ENCODE peak calls at places on chromosomes 3 and 15, in seven cellular contexts. One of them, this sample, is unnamed.

GRCh38 chr15:83365370-83365938 is 81.0 kb upstream of the BNC1 start:
- DNase-seq in kidney: no peak
- DNase-seq in fibroblast of lung: peak; percentile 64
- DNase-seq in neural crest cell: peak; percentile 30
- DNase-seq in choroid plexus epithelial cell: peak; percentile 90
- DNase-seq in nephron progenitor cell: peak; percentile 65
- DNase-seq in GM10248: no peak
- DNase-seq in this sample: no peak

GRCh38 chr3:15495461-15496340 is 25.8 kb downstream of the COLQ start:
- DNase-seq in kidney: no peak
- DNase-seq in fibroblast of lung: no peak
- DNase-seq in neural crest cell: no peak
- DNase-seq in choroid plexus epithelial cell: no peak
- DNase-seq in nephron progenitor cell: no peak
- DNase-seq in GM10248: no peak
- DNase-seq in this sample: no peak

GRCh38 chr3:125375950-125376679 is 990 bp upstream of the ZNF148 start:
- DNase-seq in kidney: no peak
- DNase-seq in fibroblast of lung: no peak
- DNase-seq in neural crest cell: no peak
- DNase-seq in choroid plexus epithelial cell: no peak
- DNase-seq in nephron progenitor cell: no peak
- DNase-seq in GM10248: no peak
- DNase-seq in this sample: no peak

GRCh38 chr15:66670698-66671580 is 31.1 kb upstream of the SMAD6 start:
- DNase-seq in kidney: peak; percentile 91
- DNase-seq in fibroblast of lung: no peak
- DNase-seq in neural crest cell: no peak
- DNase-seq in choroid plexus epithelial cell: no peak
- DNase-seq in nephron progenitor cell: peak; percentile 57
- DNase-seq in GM10248: no peak
- DNase-seq in this sample: no peak

GRCh38 chr15:60444289-60444912 is 34.5 kb downstream of the ICE2 start:
- DNase-seq in kidney: no peak
- DNase-seq in fibroblast of lung: peak; percentile 29
- DNase-seq in neural crest cell: no peak
- DNase-seq in choroid plexus epithelial cell: peak; percentile 61
- DNase-seq in nephron progenitor cell: no peak
- DNase-seq in GM10248: no peak
- DNase-seq in this sample: no peak

GRCh38 chr15:55649058-55649423 is 60.9 kb upstream of the PYGO1 start:
- DNase-seq in kidney: no peak
- DNase-seq in fibroblast of lung: peak; percentile 89
- DNase-seq in neural crest cell: no peak
- DNase-seq in choroid plexus epithelial cell: peak; percentile 70
- DNase-seq in nephron progenitor cell: no peak
- DNase-seq in GM10248: no peak
- DNase-seq in this sample: no peak

GRCh38 chr3:2354702-2355101 is 256.0 kb downstream of the CNTN4 start:
- DNase-seq in kidney: no peak
- DNase-seq in fibroblast of lung: peak; percentile 10
- DNase-seq in neural crest cell: no peak
- DNase-seq in choroid plexus epithelial cell: peak; percentile 14
- DNase-seq in nephron progenitor cell: no peak
- DNase-seq in GM10248: no peak
- DNase-seq in this sample: no peak

GRCh38 chr15:90400005-90400758 is 12.1 kb downstream of the IQGAP1 start:
- DNase-seq in kidney: no peak
- DNase-seq in fibroblast of lung: peak; percentile 20
- DNase-seq in neural crest cell: no peak
- DNase-seq in choroid plexus epithelial cell: no peak
- DNase-seq in nephron progenitor cell: no peak
- DNase-seq in GM10248: no peak
- DNase-seq in this sample: no peak

GRCh38 chr3:29764603-29765254 is 483.9 kb downstream of the RBMS3 start:
- DNase-seq in kidney: no peak
- DNase-seq in fibroblast of lung: peak; percentile 79
- DNase-seq in neural crest cell: no peak
- DNase-seq in choroid plexus epithelial cell: peak; percentile 95
- DNase-seq in nephron progenitor cell: no peak
- DNase-seq in GM10248: no peak
- DNase-seq in this sample: no peak

GRCh38 chr3:45986303-45986982 is 9.2 kb downstream of the FYCO1 start:
- DNase-seq in kidney: peak; percentile 61
- DNase-seq in fibroblast of lung: peak; percentile 90
- DNase-seq in neural crest cell: no peak
- DNase-seq in choroid plexus epithelial cell: peak; percentile 58
- DNase-seq in nephron progenitor cell: no peak
- DNase-seq in GM10248: no peak
- DNase-seq in this sample: no peak

GRCh38 chr3:147431746-147432145 is 22.6 kb downstream of the ZIC1 start:
- DNase-seq in kidney: no peak
- DNase-seq in fibroblast of lung: no peak
- DNase-seq in neural crest cell: no peak
- DNase-seq in choroid plexus epithelial cell: peak; percentile 77
- DNase-seq in nephron progenitor cell: no peak
- DNase-seq in GM10248: no peak
- DNase-seq in this sample: no peak

GRCh38 chr3:122956685-122957455 is 70.7 kb downstream of the SEMA5B start:
- DNase-seq in kidney: peak; percentile 38
- DNase-seq in fibroblast of lung: no peak
- DNase-seq in neural crest cell: no peak
- DNase-seq in choroid plexus epithelial cell: no peak
- DNase-seq in nephron progenitor cell: no peak
- DNase-seq in GM10248: no peak
- DNase-seq in this sample: no peak

GRCh38 chr3:94069242-94069813 is 6.5 kb downstream of the NSUN3 start:
- DNase-seq in kidney: no peak
- DNase-seq in fibroblast of lung: peak; percentile 17
- DNase-seq in neural crest cell: no peak
- DNase-seq in choroid plexus epithelial cell: peak; percentile 50
- DNase-seq in nephron progenitor cell: no peak
- DNase-seq in GM10248: no peak
- DNase-seq in this sample: no peak

GRCh38 chr3:58175429-58176184 is 35.2 kb downstream of the DNASE1L3 start:
- DNase-seq in kidney: no peak
- DNase-seq in fibroblast of lung: peak; percentile 65
- DNase-seq in neural crest cell: no peak
- DNase-seq in choroid plexus epithelial cell: peak; percentile 49
- DNase-seq in nephron progenitor cell: no peak
- DNase-seq in GM10248: no peak
- DNase-seq in this sample: no peak

GRCh38 chr3:24181256-24181655 is 236.2 kb downstream of the NR1D2 start:
- DNase-seq in kidney: no peak
- DNase-seq in fibroblast of lung: no peak
- DNase-seq in neural crest cell: no peak
- DNase-seq in choroid plexus epithelial cell: no peak
- DNase-seq in nephron progenitor cell: no peak
- DNase-seq in GM10248: no peak
- DNase-seq in this sample: no peak

GRCh38 chr3:127452321-127452821 is 138.2 kb downstream of the TPRA1 start:
- DNase-seq in kidney: peak; percentile 57
- DNase-seq in fibroblast of lung: no peak
- DNase-seq in neural crest cell: no peak
- DNase-seq in choroid plexus epithelial cell: no peak
- DNase-seq in nephron progenitor cell: no peak
- DNase-seq in GM10248: no peak
- DNase-seq in this sample: no peak

GRCh38 chr15:60479361-60479684 is 381 bp upstream of the ICE2 start:
- DNase-seq in kidney: no peak
- DNase-seq in fibroblast of lung: no peak
- DNase-seq in neural crest cell: no peak
- DNase-seq in choroid plexus epithelial cell: no peak
- DNase-seq in nephron progenitor cell: no peak
- DNase-seq in GM10248: peak; percentile 10
- DNase-seq in this sample: no peak

GRCh38 chr3:153162513-153163348 is 705 bp downstream of the RAP2B start:
- DNase-seq in kidney: peak; percentile 84
- DNase-seq in fibroblast of lung: peak; percentile 47
- DNase-seq in neural crest cell: peak; percentile 34
- DNase-seq in choroid plexus epithelial cell: peak; percentile 50
- DNase-seq in nephron progenitor cell: peak; percentile 56
- DNase-seq in GM10248: peak; percentile 49
- DNase-seq in this sample: peak; percentile 46

GRCh38 chr3:153164009-153164550 is 2.1 kb downstream of the RAP2B start:
- DNase-seq in kidney: no peak
- DNase-seq in fibroblast of lung: no peak
- DNase-seq in neural crest cell: no peak
- DNase-seq in choroid plexus epithelial cell: no peak
- DNase-seq in nephron progenitor cell: no peak
- DNase-seq in GM10248: no peak
- DNase-seq in this sample: no peak

GRCh38 chr3:153166206-153166605 is 4.2 kb downstream of the RAP2B start:
- DNase-seq in kidney: no peak
- DNase-seq in fibroblast of lung: peak; percentile 44
- DNase-seq in neural crest cell: no peak
- DNase-seq in choroid plexus epithelial cell: peak; percentile 49
- DNase-seq in nephron progenitor cell: no peak
- DNase-seq in GM10248: no peak
- DNase-seq in this sample: no peak

GRCh38 chr3:153163349-153164008 is 1.5 kb downstream of the RAP2B start:
- DNase-seq in kidney: peak; percentile 79
- DNase-seq in fibroblast of lung: peak; percentile 50
- DNase-seq in neural crest cell: no peak
- DNase-seq in choroid plexus epithelial cell: peak; percentile 36
- DNase-seq in nephron progenitor cell: no peak
- DNase-seq in GM10248: peak; percentile 19
- DNase-seq in this sample: no peak

GRCh38 chr3:153165211-153165815 is 3.3 kb downstream of the RAP2B start:
- DNase-seq in kidney: no peak
- DNase-seq in fibroblast of lung: peak; percentile 12
- DNase-seq in neural crest cell: no peak
- DNase-seq in choroid plexus epithelial cell: peak; percentile 64
- DNase-seq in nephron progenitor cell: no peak
- DNase-seq in GM10248: no peak
- DNase-seq in this sample: no peak
- TF ChIP-seq CTCF in kidney: no peak
- TF ChIP-seq CTCF in fibroblast of lung: peak; percentile 44
- TF ChIP-seq CTCF in neural crest cell: peak; percentile 50
- TF ChIP-seq CTCF in choroid plexus epithelial cell: peak; percentile 46
- TF ChIP-seq CTCF in nephron progenitor cell: peak; percentile 25
- TF ChIP-seq CTCF in GM10248: peak; percentile 23
- TF ChIP-seq CTCF in this sample: peak; percentile 69

DNA sequence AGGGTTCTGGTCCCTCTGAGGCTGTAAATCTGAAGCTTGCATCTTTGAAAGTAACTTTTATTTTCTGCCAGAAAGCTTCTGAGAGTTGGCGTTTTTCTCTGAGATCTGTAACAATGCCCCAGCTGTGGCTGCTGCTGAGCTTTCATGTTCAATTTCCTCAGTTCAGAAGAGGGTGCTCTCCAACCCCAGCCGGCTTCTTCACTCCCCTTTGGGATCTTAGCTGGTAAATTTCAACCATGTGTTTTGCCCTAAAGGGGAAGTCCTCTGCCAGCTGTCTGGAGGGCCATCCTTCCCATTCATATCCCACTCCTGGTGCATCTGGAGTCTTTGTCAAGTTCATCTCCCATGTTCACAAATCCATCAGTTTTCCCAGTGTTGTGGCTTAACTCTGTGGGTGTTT is 18.2 kb upstream of the CFAP100 start:
- DNase-seq in kidney: no peak
- DNase-seq in fibroblast of lung: no peak
- DNase-seq in neural crest cell: no peak
- DNase-seq in choroid plexus epithelial cell: no peak
- DNase-seq in nephron progenitor cell: no peak
- DNase-seq in GM10248: no peak
- DNase-seq in this sample: no peak
- TF ChIP-seq CTCF in kidney: no peak
- TF ChIP-seq CTCF in fibroblast of lung: no peak
- TF ChIP-seq CTCF in neural crest cell: no peak
- TF ChIP-seq CTCF in choroid plexus epithelial cell: no peak
- TF ChIP-seq CTCF in nephron progenitor cell: no peak
- TF ChIP-seq CTCF in GM10248: no peak
- TF ChIP-seq CTCF in this sample: no peak

GRCh38 chr3:141112686-141113255 is 61.6 kb downstream of the SPSB4 start:
- DNase-seq in kidney: no peak
- DNase-seq in fibroblast of lung: no peak
- DNase-seq in neural crest cell: no peak
- DNase-seq in choroid plexus epithelial cell: no peak
- DNase-seq in nephron progenitor cell: no peak
- DNase-seq in GM10248: no peak
- DNase-seq in this sample: no peak

GRCh38 chr3:141115752-141116541 is 64.8 kb downstream of the SPSB4 start:
- DNase-seq in kidney: no peak
- DNase-seq in fibroblast of lung: no peak
- DNase-seq in neural crest cell: no peak
- DNase-seq in choroid plexus epithelial cell: peak; percentile 16
- DNase-seq in nephron progenitor cell: no peak
- DNase-seq in GM10248: no peak
- DNase-seq in this sample: no peak

GRCh38 chr3:141116791-141117190 is 65.6 kb downstream of the SPSB4 start:
- DNase-seq in kidney: no peak
- DNase-seq in fibroblast of lung: no peak
- DNase-seq in neural crest cell: no peak
- DNase-seq in choroid plexus epithelial cell: no peak
- DNase-seq in nephron progenitor cell: no peak
- DNase-seq in GM10248: no peak
- DNase-seq in this sample: no peak

GRCh38 chr3:141114179-141114745 is 63.1 kb downstream of the SPSB4 start:
- DNase-seq in kidney: no peak
- DNase-seq in fibroblast of lung: no peak
- DNase-seq in neural crest cell: no peak
- DNase-seq in choroid plexus epithelial cell: no peak
- DNase-seq in nephron progenitor cell: no peak
- DNase-seq in GM10248: no peak
- DNase-seq in this sample: no peak

GRCh38 chr3:141114816-141115458 is 63.8 kb downstream of the SPSB4 start:
- DNase-seq in kidney: no peak
- DNase-seq in fibroblast of lung: no peak
- DNase-seq in neural crest cell: no peak
- DNase-seq in choroid plexus epithelial cell: no peak
- DNase-seq in nephron progenitor cell: peak; percentile 28
- DNase-seq in GM10248: no peak
- DNase-seq in this sample: no peak
- TF ChIP-seq CTCF in kidney: peak; percentile 6
- TF ChIP-seq CTCF in fibroblast of lung: peak; percentile 34
- TF ChIP-seq CTCF in neural crest cell: peak; percentile 58
- TF ChIP-seq CTCF in choroid plexus epithelial cell: peak; percentile 42
- TF ChIP-seq CTCF in nephron progenitor cell: peak; percentile 65
- TF ChIP-seq CTCF in GM10248: no peak
- TF ChIP-seq CTCF in this sample: no peak

DNA sequence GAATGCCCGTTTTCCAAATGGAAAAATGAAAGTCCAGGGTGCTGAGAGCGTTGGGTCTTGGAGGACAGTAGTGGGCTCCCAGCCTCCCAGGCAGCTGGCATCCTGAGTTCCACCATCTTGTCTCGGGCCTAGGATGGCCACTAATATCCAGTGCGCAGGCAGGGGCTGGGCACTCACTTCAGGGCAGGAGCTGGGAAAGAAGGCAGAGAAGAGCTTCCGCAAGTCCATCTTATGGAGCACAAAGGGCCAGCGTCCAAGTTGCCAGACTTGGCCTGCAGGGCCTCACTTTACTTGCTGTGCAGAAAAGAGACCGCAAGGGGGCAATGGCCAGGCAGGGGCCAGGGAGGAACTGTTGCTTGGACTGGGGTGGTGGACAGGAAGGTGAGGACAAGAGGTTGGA is 46.1 kb downstream of the IQSEC1 start:
- DNase-seq in kidney: peak; percentile 52
- DNase-seq in fibroblast of lung: no peak
- DNase-seq in neural crest cell: no peak
- DNase-seq in choroid plexus epithelial cell: no peak
- DNase-seq in nephron progenitor cell: no peak
- DNase-seq in GM10248: no peak
- DNase-seq in this sample: no peak
- TF ChIP-seq CTCF in kidney: no peak
- TF ChIP-seq CTCF in fibroblast of lung: no peak
- TF ChIP-seq CTCF in neural crest cell: peak; percentile 39
- TF ChIP-seq CTCF in choroid plexus epithelial cell: peak; percentile 12
- TF ChIP-seq CTCF in nephron progenitor cell: peak; percentile 32
- TF ChIP-seq CTCF in GM10248: no peak
- TF ChIP-seq CTCF in this sample: no peak

This sample was measured in natural killer cell.